ENCODE peak calls at places on chromosome 1, in four cellular contexts. Y is HepG2, W is SK-N-SH, K is GM12878. R is an unnamed sample.

GRCh38 chr1:230048922-230049321 is 18.1 kb upstream of the GALNT2 start:
- DNase-seq in W (no peak), Y (no peak), K (no peak), R (no peak)

GRCh38 chr1:21931171-21932093 is 5.7 kb downstream of the HSPG2 start:
- DNase-seq in K (no peak), Y (peak), W (no peak), R (no peak)

GRCh38 chr1:46613661-46614603 is 2.7 kb downstream of the MOB3C start:
- DNase-seq in Y (no peak), K (peak), W (no peak), R (peak)

GRCh38 chr1:39876136-39876535 is 7.2 kb downstream of the TRIT1 start:
- DNase-seq in K (no peak), W (no peak), Y (no peak), R (peak)

GRCh38 chr1:202213361-202214088 is 19.9 kb downstream of the LGR6 start:
- DNase-seq in Y (no peak), K (no peak), W (peak), R (no peak)

GRCh38 chr1:180926164-180926981 is 13.7 kb downstream of the KIAA1614 start:
- DNase-seq in K (no peak), Y (no peak), W (peak), R (no peak)

GRCh38 chr1:19661721-19662228 is 2.9 kb upstream of the HTR6 start:
- DNase-seq in Y (no peak), K (no peak), W (no peak), R (no peak)

GRCh38 chr1:86155061-86155806 is 1.3 kb downstream of the COL24A1 start:
- DNase-seq in Y (no peak), K (no peak), W (peak), R (no peak)

GRCh38 chr1:51058863-51059262 is 43.2 kb upstream of the C1orf185 start:
- DNase-seq in W (no peak), Y (peak), K (peak), R (peak)

GRCh38 chr1:156033011-156033410 is 12.3 kb upstream of the SSR2 start:
- DNase-seq in Y (no peak), K (no peak), W (no peak), R (no peak)

GRCh38 chr1:965526-966134 is 652 bp upstream of the PLEKHN1 start:
- DNase-seq in W (no peak), Y (no peak), K (no peak), R (no peak)

GRCh38 chr1:967466-968343 is 1.4 kb downstream of the PLEKHN1 start:
- DNase-seq in K (no peak), Y (no peak), W (no peak), R (no peak)

GRCh38 chr1:964691-965525 is 1.4 kb upstream of the PLEKHN1 start:
- DNase-seq in W (no peak), K (no peak), Y (no peak), R (no peak)

GRCh38 chr1:966603-967295 is 467 bp downstream of the PLEKHN1 start:
- DNase-seq in W (no peak), Y (peak), K (no peak), R (no peak)

DNA sequence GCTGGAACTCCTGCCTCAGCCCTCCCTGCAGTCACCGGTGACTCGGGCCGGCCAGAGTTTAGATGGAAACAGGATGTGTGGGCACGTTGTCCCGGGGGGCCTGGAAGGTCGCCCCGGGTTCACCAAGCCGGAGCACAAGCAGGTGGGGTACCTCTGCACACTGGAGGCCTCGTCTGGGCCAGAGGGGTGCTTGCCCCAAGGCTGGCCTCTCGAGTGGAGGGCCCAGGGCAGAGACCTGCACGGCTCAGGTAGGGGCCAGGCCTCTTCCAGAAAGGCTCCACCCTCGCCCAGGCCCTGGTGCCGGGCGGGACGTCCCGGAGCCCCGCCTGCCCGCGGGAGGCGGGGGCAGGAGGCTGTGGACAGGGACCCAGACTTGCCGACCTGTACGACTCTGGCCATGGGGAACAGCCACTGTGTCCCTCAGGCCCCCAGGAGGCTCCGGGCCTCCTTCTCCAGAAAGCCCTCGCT is at the start of gene PLEKHN1:
- DNase-seq in W (no peak), Y (peak), K (no peak), R (no peak)
- TF ChIP-seq GABPA in W (no peak), Y (no peak), K (no peak), R (no peak)

DNA sequence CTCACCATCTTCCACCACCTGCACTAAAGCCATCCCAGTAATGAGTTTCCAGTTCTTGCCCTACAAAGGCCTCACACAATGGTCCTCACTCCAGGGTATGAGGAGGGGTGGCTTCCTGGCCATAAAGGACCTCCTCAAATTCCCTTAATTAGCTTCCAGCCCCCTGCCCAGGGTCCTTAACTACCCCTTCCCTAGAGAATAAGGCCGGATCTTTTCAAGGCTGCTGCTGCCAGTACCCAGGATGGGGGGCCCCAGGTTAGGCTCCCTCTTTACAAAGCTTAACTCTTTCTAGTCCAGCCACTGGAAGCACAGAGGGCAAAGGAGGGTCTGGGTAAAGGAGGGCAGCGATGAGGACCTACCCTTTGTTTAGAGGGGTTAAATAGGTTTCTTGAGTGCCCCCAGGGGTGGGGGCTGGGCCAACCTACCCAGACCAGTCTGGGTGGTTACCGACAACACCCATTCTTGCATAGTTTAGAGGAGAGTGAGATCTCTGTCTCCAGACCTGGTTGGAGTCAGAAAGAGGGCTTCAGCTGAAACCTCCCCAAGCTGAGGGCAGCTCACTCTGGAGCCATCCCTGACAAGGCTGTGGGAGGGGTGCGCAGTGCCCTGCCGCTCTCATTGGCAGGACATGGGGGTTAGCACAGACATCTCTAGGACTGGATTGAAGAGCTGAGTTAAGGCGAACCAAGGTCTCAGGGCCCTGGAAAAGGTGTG is 7.1 kb downstream of the BLACAT1 start:
- DNase-seq in K (no peak), W (no peak), Y (no peak), R (no peak)
- H3K4me3 ChIP-seq in K (no peak), W (no peak), Y (peak), R (no peak)

GRCh38 chr1:32761253-32761877 is 55.8 kb downstream of the YARS1 start:
- DNase-seq in K (peak), W (peak), Y (no peak), R (no peak)
- TF ChIP-seq GABPA in K (no peak), W (no peak), Y (no peak), R (no peak)

GRCh38 chr1:212946872-212947271 is 3.5 kb upstream of the VASH2 start:
- DNase-seq in K (no peak), W (no peak), Y (no peak), R (no peak)
- H3K4me3 ChIP-seq in K (peak), W (no peak), Y (no peak), R (no peak)

DNA sequence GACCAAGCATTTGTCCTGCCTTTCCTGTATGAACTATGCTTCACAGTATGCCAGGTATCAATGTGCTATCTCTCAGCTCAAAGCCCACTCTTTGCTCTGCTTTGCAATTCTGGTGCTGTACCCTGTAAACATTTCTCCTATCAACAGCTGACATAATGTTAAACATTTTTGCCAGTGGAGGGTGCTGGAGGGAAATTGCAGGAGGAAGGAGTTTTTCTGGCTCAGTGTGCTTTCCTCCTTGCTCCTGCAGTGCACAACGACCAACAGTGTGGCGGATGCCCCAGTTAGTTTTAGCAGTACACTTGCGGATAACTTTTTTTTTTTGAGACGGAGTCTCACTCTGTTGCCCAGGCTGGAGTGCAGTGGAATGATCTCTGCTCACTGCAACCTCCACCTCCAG is 67.1 kb upstream of the PTGFRN start:
- DNase-seq in Y (peak), W (no peak), K (no peak), R (no peak)
- TF ChIP-seq GABPA in Y (no peak), W (no peak), K (no peak), R (no peak)

GRCh38 chr1:54404263-54404662 is 1.9 kb downstream of the SSBP3 start:
- DNase-seq in Y (no peak), W (no peak), K (no peak), R (no peak)
- H3K4me3 ChIP-seq in Y (no peak), W (peak), K (peak), R (no peak)

GRCh38 chr1:26164036-26164927 is 4.5 kb downstream of the C1orf232 start:
- DNase-seq in K (no peak), W (peak), Y (no peak), R (no peak)
- TF ChIP-seq GABPA in K (no peak), W (no peak), Y (no peak), R (no peak)

GRCh38 chr1:93446837-93447451 is 974 bp upstream of the FNBP1L start:
- DNase-seq in Y (peak), K (no peak), W (no peak), R (no peak)
- H3K4me3 ChIP-seq in Y (peak), K (no peak), W (no peak), R (no peak)